ENCODE peak calls at places on chromosomes 7 and 10, in four cellular contexts. Q is right cardiac atrium, M is GM23248, K is tibial artery. F is an unnamed sample.

GRCh38 chr10:11884706-11885423 is 61.7 kb downstream of the PROSER2 start:
- DNase-seq in K (no peak), M (no peak), Q (no peak), F (no peak)

GRCh38 chr10:5760462-5760861 is 52.8 kb downstream of the GDI2 start:
- DNase-seq in M (no peak), K (no peak), Q (no peak), F (no peak)

GRCh38 chr7:135745702-135746312 is 2.8 kb downstream of the FAM180A start:
- DNase-seq in Q (peak), M (peak), K (peak), F (peak)

GRCh38 chr10:44742169-44742732 is 168.9 kb upstream of the TMEM72 start:
- DNase-seq in Q (no peak), M (no peak), K (no peak), F (no peak)

GRCh38 chr7:6238309-6238925 is 34.0 kb downstream of the CYTH3 start:
- DNase-seq in M (no peak), K (no peak), Q (no peak), F (no peak)

GRCh38 chr10:106863549-106863948 is 301.0 kb downstream of the SORCS1 start:
- DNase-seq in Q (no peak), M (no peak), K (no peak), F (no peak)

GRCh38 chr7:31211281-31211680 is 129.2 kb downstream of the NEUROD6 start:
- DNase-seq in M (no peak), Q (no peak), K (no peak), F (no peak)

GRCh38 chr10:120598377-120598776 is 141.3 kb downstream of the PLPP4 start:
- DNase-seq in Q (no peak), M (no peak), K (no peak), F (no peak)

GRCh38 chr10:27153855-27154198 is 357 bp downstream of the YME1L1 start:
- DNase-seq in K (no peak), M (peak), Q (no peak), F (no peak)

GRCh38 chr10:97138174-97138573 is 47.6 kb downstream of the SLIT1 start:
- DNase-seq in K (peak), Q (no peak), M (no peak), F (no peak)

GRCh38 chr10:30383366-30383765 is 34.3 kb upstream of the MTPAP start:
- DNase-seq in M (peak), Q (no peak), K (no peak), F (no peak)

GRCh38 chr7:75772081-75773077 is at the start of gene CCL26:
- DNase-seq in Q (peak), M (peak), K (peak), F (peak)

GRCh38 chr10:70664702-70665195 is 7.6 kb upstream of the ADAMTS14 start:
- DNase-seq in Q (no peak), M (peak), K (peak), F (peak)

GRCh38 chr7:12102527-12102926 is 108.6 kb upstream of the TMEM106B start:
- DNase-seq in K (no peak), M (no peak), Q (no peak), F (no peak)

DNA sequence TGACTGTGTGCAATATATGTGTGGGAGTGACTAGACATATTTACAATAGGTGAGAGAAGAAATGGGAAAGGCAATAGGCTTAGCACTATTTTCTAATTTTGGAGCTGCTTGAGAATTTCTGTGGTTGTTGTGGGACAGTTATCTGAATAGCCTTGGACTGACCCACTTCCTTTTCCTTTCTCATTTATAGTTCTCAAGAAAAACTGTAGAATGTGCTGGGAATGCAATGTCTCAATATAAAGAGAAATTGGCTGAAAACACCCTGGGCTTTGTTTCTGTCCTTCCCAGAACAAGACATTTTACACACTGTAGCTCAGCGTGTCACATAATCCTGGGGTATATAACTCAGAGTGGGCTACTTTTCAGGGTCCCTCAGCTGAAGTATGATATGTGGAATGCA is 153.0 kb upstream of the RHOBTB1 start:
- DNase-seq in Q (no peak), M (no peak), K (no peak), F (no peak)
- H3K4me3 ChIP-seq in Q (no peak), M (no peak), K (no peak), F (no peak)

DNA sequence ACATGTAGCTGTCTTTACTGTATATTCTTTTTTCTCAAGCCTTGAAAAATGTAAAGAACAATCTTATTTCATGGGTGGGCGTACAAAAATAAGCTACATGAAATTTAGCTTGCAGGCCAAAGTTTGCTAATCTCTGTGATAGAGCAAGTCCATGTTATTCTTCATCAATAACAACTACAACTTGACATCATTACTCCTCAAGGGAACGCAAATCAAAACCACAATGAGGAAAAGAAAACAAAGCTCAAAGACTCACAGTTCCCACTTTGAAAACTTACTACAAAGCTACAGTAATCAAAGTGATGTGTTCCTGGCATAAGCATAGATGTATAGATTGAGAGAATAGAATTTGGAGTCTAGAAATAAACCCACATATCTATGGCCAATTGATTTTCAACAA is 62.5 kb downstream of the GNA12 start:
- DNase-seq in Q (no peak), K (no peak), M (no peak), F (no peak)
- H3K4me3 ChIP-seq in Q (no peak), K (no peak), M (no peak), F (no peak)

GRCh38 chr10:125824736-125825135 is 1.4 kb downstream of the BCCIP start:
- DNase-seq in K (no peak), Q (no peak), M (peak), F (no peak)
- H3K4me3 ChIP-seq in K (peak), Q (peak), M (peak), F (peak)

GRCh38 chr7:150803161-150803860 is 2.7 kb downstream of the TMEM176A start:
- DNase-seq in Q (peak), M (no peak), K (no peak), F (no peak)
- H3K4me3 ChIP-seq in Q (no peak), M (no peak), K (no peak), F (no peak)

GRCh38 chr10:101073631-101074030 is 11.8 kb downstream of the KAZALD1 start:
- DNase-seq in M (no peak), K (no peak), Q (no peak), F (no peak)
- H3K4me3 ChIP-seq in M (no peak), K (no peak), Q (no peak), F (no peak)

DNA sequence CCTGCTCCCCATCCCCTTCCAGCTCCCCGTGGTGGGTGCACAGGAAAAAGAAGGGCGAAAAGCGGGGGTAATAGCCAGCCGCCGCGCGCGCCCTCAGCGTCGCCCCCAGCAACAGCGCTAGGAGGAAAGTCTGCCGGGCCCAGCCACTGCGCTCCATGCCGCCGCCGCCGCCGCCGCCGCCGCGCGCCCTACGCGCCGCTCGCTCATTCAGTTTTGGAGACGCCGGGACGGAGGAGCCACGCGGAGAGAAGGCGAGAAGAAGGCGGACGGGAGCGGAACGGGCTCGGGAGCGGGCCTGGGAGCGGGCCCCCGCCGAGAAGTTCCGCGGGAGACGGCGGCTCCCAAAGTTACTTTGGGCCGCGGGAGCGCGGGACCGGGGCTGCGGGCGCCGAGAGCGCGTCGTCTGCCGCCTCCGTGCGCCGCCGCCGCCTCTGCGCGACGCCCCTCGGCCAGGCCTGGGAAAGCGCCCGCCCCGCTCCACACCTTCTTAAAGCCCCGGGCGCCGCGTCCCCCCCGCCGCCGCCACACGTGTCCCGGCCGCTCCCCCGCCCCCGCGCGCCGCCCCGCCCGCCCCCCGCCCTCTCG is at the start of gene RELN:
- DNase-seq in Q (peak), M (peak), K (no peak), F (no peak)
- H3K4me3 ChIP-seq in Q (peak), M (peak), K (peak), F (peak)